ENCODE peak calls at places on chromosomes 16 and 17, in four cellular contexts. S is MG63, K is skeletal muscle cell, E is NCI-H1048. Q is an unnamed sample.

GRCh38 chr17:7932949-7933348 is 943 bp downstream of the CNTROB start:
- DNase-seq in S (peak), K (peak), E (no peak), Q (peak)

GRCh38 chr17:5050281-5050680 is 15.1 kb upstream of the SLC52A1 start:
- DNase-seq in S (no peak), K (no peak), E (no peak), Q (no peak)

GRCh38 chr16:57004387-57005250 is 15.3 kb downstream of the NLRC5 start:
- DNase-seq in S (no peak), K (no peak), E (no peak), Q (no peak)

GRCh38 chr16:24776486-24777220 is 47.2 kb downstream of the TNRC6A start:
- DNase-seq in S (peak), K (peak), E (no peak), Q (no peak)

GRCh38 chr17:75277664-75278071 is 6.6 kb upstream of the MIF4GD start:
- DNase-seq in S (peak), K (no peak), E (no peak), Q (no peak)

GRCh38 chr16:15949210-15950166 is at the start of gene ABCC1:
- DNase-seq in S (peak), K (no peak), E (no peak), Q (peak)

GRCh38 chr16:53071748-53072301 is 17.0 kb downstream of the CHD9 start:
- DNase-seq in S (no peak), K (no peak), E (no peak), Q (no peak)

GRCh38 chr17:14748036-14748715 is 447.3 kb downstream of the HS3ST3B1 start:
- DNase-seq in S (no peak), K (no peak), E (no peak), Q (peak)

GRCh38 chr17:46977750-46978488 is 1.1 kb downstream of the RPRML start:
- DNase-seq in S (no peak), K (no peak), E (no peak), Q (no peak)

GRCh38 chr17:44900894-44901293 is 1.6 kb upstream of the EFTUD2 start:
- DNase-seq in S (peak), K (peak), E (no peak), Q (peak)

GRCh38 chr17:4635823-4636375 is 5.6 kb downstream of the ALOX15 start:
- DNase-seq in S (no peak), K (no peak), E (no peak), Q (no peak)

GRCh38 chr17:19544366-19544765 is 10.7 kb downstream of the SLC47A1 start:
- DNase-seq in S (no peak), K (no peak), E (no peak), Q (no peak)

GRCh38 chr17:9837551-9838471 is 12.1 kb downstream of the GLP2R start:
- DNase-seq in S (peak), K (peak), E (no peak), Q (peak)

GRCh38 chr16:10565167-10565566 is 15.2 kb downstream of the EMP2 start:
- DNase-seq in S (no peak), K (no peak), E (no peak), Q (no peak)

GRCh38 chr16:85600078-85600477 is 13.0 kb upstream of the GSE1 start:
- DNase-seq in S (no peak), K (no peak), E (no peak), Q (no peak)

GRCh38 chr17:77461277-77462057 is 320.7 kb downstream of the SEC14L1 start:
- DNase-seq in S (no peak), K (no peak), E (no peak), Q (no peak)

GRCh38 chr16:49513040-49513439 is 139.4 kb downstream of the C16orf78 start:
- DNase-seq in S (peak), K (no peak), E (no peak), Q (peak)

GRCh38 chr16:87223656-87224248 is 93.4 kb downstream of the C16orf95 start:
- DNase-seq in S (no peak), K (no peak), E (no peak), Q (no peak)

GRCh38 chr17:63434951-63435571 is 11.0 kb downstream of the CYB561 start:
- DNase-seq in S (peak), K (no peak), E (no peak), Q (peak)

GRCh38 chr17:74408830-74409229 is 23.1 kb upstream of the GPRC5C start:
- DNase-seq in S (no peak), K (no peak), E (no peak), Q (no peak)

GRCh38 chr16:11264155-11264832 is 4.8 kb downstream of the TNP2 start:
- DNase-seq in S (no peak), K (no peak), E (no peak), Q (no peak)

GRCh38 chr17:42781639-42782401 is 1.4 kb downstream of the WNK4 start:
- DNase-seq in S (no peak), K (no peak), E (no peak), Q (no peak)

GRCh38 chr17:5272313-5272712 is 9.8 kb upstream of the RABEP1 start:
- DNase-seq in S (peak), K (no peak), E (no peak), Q (peak)

GRCh38 chr17:38725066-38725465 is 5.1 kb upstream of the CISD3 start:
- DNase-seq in S (no peak), K (no peak), E (no peak), Q (no peak)

GRCh38 chr16:8374032-8374431 is 216.3 kb downstream of the TMEM114 start:
- DNase-seq in S (no peak), K (no peak), E (no peak), Q (no peak)

GRCh38 chr17:41687828-41688640 is 651 bp upstream of the EIF1 start:
- DNase-seq in S (peak), K (no peak), E (no peak), Q (peak)

GRCh38 chr17:61503961-61504360 is 51.7 kb downstream of the TBX4 start:
- DNase-seq in S (no peak), K (no peak), E (no peak), Q (no peak)